ENCODE peak calls at places on chromosomes 13 and 19, in nine cellular contexts. One of them, this sample, is unnamed.

GRCh38 chr13:100491164-100491847 is 97.3 kb downstream of the GGACT start:
- DNase-seq in PC-3: no peak
- DNase-seq in left ventricle myocardium inferior: peak; percentile 45
- DNase-seq in psoas muscle: peak; percentile 43
- DNase-seq in GM12865: no peak
- DNase-seq in astrocyte of the spinal cord: peak; percentile 82
- DNase-seq in fibroblast of mammary gland: peak; percentile 87
- DNase-seq in fibroblast of pulmonary artery: peak; percentile 89
- DNase-seq in neural progenitor cell: no peak
- DNase-seq in this sample: no peak

GRCh38 chr13:99214691-99215090 is 14.0 kb downstream of the UBAC2 start:
- DNase-seq in PC-3: no peak
- DNase-seq in left ventricle myocardium inferior: no peak
- DNase-seq in psoas muscle: no peak
- DNase-seq in GM12865: no peak
- DNase-seq in astrocyte of the spinal cord: no peak
- DNase-seq in fibroblast of mammary gland: no peak
- DNase-seq in fibroblast of pulmonary artery: no peak
- DNase-seq in neural progenitor cell: no peak
- DNase-seq in this sample: no peak

GRCh38 chr19:8571006-8571411 is 6.2 kb downstream of the MYO1F start:
- DNase-seq in PC-3: peak; percentile 87
- DNase-seq in left ventricle myocardium inferior: peak; percentile 27
- DNase-seq in psoas muscle: no peak
- DNase-seq in GM12865: peak; percentile 77
- DNase-seq in astrocyte of the spinal cord: peak; percentile 48
- DNase-seq in fibroblast of mammary gland: peak; percentile 55
- DNase-seq in fibroblast of pulmonary artery: peak; percentile 59
- DNase-seq in neural progenitor cell: no peak
- DNase-seq in this sample: peak; percentile 89

GRCh38 chr19:15116856-15117255 is 9.7 kb downstream of the SYDE1 start:
- DNase-seq in PC-3: no peak
- DNase-seq in left ventricle myocardium inferior: no peak
- DNase-seq in psoas muscle: no peak
- DNase-seq in GM12865: no peak
- DNase-seq in astrocyte of the spinal cord: no peak
- DNase-seq in fibroblast of mammary gland: no peak
- DNase-seq in fibroblast of pulmonary artery: no peak
- DNase-seq in neural progenitor cell: no peak
- DNase-seq in this sample: no peak

GRCh38 chr19:4633140-4633967 is 6.0 kb upstream of the TNFAIP8L1 start:
- DNase-seq in PC-3: peak; percentile 81
- DNase-seq in left ventricle myocardium inferior: peak; percentile 58
- DNase-seq in psoas muscle: peak; percentile 50
- DNase-seq in GM12865: peak; percentile 69
- DNase-seq in astrocyte of the spinal cord: peak; percentile 78
- DNase-seq in fibroblast of mammary gland: peak; percentile 92
- DNase-seq in fibroblast of pulmonary artery: peak; percentile 84
- DNase-seq in neural progenitor cell: peak; percentile 70
- DNase-seq in this sample: peak; percentile 92

GRCh38 chr13:98921015-98921414 is 56.8 kb downstream of the DOCK9 start:
- DNase-seq in PC-3: no peak
- DNase-seq in left ventricle myocardium inferior: no peak
- DNase-seq in psoas muscle: no peak
- DNase-seq in GM12865: peak; percentile 20
- DNase-seq in astrocyte of the spinal cord: no peak
- DNase-seq in fibroblast of mammary gland: no peak
- DNase-seq in fibroblast of pulmonary artery: no peak
- DNase-seq in neural progenitor cell: no peak
- DNase-seq in this sample: no peak

GRCh38 chr19:20787766-20788165 is 11.7 kb downstream of the ZNF66 start:
- DNase-seq in PC-3: no peak
- DNase-seq in left ventricle myocardium inferior: no peak
- DNase-seq in psoas muscle: no peak
- DNase-seq in GM12865: peak; percentile 42
- DNase-seq in astrocyte of the spinal cord: no peak
- DNase-seq in fibroblast of mammary gland: no peak
- DNase-seq in fibroblast of pulmonary artery: no peak
- DNase-seq in neural progenitor cell: no peak
- DNase-seq in this sample: no peak

GRCh38 chr13:36806102-36806501 is 12.9 kb upstream of the RFXAP start:
- DNase-seq in PC-3: no peak
- DNase-seq in left ventricle myocardium inferior: no peak
- DNase-seq in psoas muscle: no peak
- DNase-seq in GM12865: no peak
- DNase-seq in astrocyte of the spinal cord: no peak
- DNase-seq in fibroblast of mammary gland: no peak
- DNase-seq in fibroblast of pulmonary artery: no peak
- DNase-seq in neural progenitor cell: no peak
- DNase-seq in this sample: no peak

GRCh38 chr19:38251564-38252051 is 4.6 kb downstream of the PPP1R14A start:
- DNase-seq in PC-3: no peak
- DNase-seq in left ventricle myocardium inferior: peak; percentile 71
- DNase-seq in psoas muscle: no peak
- DNase-seq in GM12865: no peak
- DNase-seq in astrocyte of the spinal cord: no peak
- DNase-seq in fibroblast of mammary gland: no peak
- DNase-seq in fibroblast of pulmonary artery: peak; percentile 73
- DNase-seq in neural progenitor cell: no peak
- DNase-seq in this sample: no peak

GRCh38 chr19:48419158-48419920 is 25.9 kb downstream of the GRIN2D start:
- DNase-seq in PC-3: peak; percentile 18
- DNase-seq in left ventricle myocardium inferior: peak; percentile 43
- DNase-seq in psoas muscle: peak; percentile 47
- DNase-seq in GM12865: peak; percentile 84
- DNase-seq in astrocyte of the spinal cord: peak; percentile 55
- DNase-seq in fibroblast of mammary gland: peak; percentile 37
- DNase-seq in fibroblast of pulmonary artery: peak; percentile 36
- DNase-seq in neural progenitor cell: peak; percentile 85
- DNase-seq in this sample: peak; percentile 66

GRCh38 chr13:24664726-24665409 is 15.3 kb upstream of the ATP12A start:
- DNase-seq in PC-3: peak; percentile 81
- DNase-seq in left ventricle myocardium inferior: no peak
- DNase-seq in psoas muscle: no peak
- DNase-seq in GM12865: no peak
- DNase-seq in astrocyte of the spinal cord: peak; percentile 17
- DNase-seq in fibroblast of mammary gland: peak; percentile 52
- DNase-seq in fibroblast of pulmonary artery: no peak
- DNase-seq in neural progenitor cell: no peak
- DNase-seq in this sample: no peak

GRCh38 chr19:34096020-34096915 is 76.0 kb upstream of the LSM14A start:
- DNase-seq in PC-3: peak; percentile 72
- DNase-seq in left ventricle myocardium inferior: no peak
- DNase-seq in psoas muscle: no peak
- DNase-seq in GM12865: peak; percentile 53
- DNase-seq in astrocyte of the spinal cord: peak; percentile 60
- DNase-seq in fibroblast of mammary gland: peak; percentile 58
- DNase-seq in fibroblast of pulmonary artery: peak; percentile 73
- DNase-seq in neural progenitor cell: peak; percentile 80
- DNase-seq in this sample: no peak

GRCh38 chr13:97567510-97568243 is 133.7 kb downstream of the RAP2A start:
- DNase-seq in PC-3: peak; percentile 72
- DNase-seq in left ventricle myocardium inferior: no peak
- DNase-seq in psoas muscle: peak; percentile 21
- DNase-seq in GM12865: peak; percentile 68
- DNase-seq in astrocyte of the spinal cord: no peak
- DNase-seq in fibroblast of mammary gland: peak; percentile 58
- DNase-seq in fibroblast of pulmonary artery: peak; percentile 74
- DNase-seq in neural progenitor cell: no peak
- DNase-seq in this sample: no peak

DNA sequence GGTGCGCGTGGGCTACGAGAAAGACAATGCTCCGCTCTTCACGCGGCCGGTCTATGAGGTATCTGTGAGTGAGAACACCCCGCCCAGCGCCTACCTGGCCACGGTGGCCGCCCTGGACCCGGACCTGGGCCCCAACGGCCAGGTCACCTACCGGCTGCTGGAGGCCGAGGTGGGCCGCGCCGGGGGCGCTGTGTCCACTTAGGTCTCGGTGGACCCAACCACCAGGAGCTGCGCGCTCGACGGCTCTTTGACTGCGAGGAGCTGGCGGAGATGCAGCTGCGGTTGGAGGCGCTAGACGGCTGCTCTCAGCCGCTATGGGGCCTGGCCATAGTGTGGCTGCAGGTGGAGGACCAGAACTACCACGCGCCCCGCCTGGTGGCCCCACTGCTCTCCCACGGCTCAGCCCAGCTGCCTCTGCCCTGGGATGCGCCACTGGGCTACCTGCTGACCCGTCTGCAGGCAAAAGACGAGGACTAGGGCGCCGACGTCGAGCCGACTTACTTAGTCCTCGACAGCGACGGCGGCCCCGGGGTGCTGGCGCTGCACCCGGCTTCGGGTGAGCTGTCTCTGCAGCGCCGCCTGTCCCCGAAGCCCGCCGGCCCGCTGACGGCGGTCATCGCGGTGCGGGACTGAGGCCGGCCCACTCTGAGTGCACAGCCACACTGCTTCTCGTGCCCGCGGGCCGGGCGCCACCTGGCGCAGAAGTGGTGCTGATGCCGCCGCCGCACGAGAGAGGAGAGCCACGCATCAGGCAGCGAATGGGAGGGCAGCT is 173.0 kb downstream of the OLFM4 start:
- DNase-seq in PC-3: no peak
- DNase-seq in left ventricle myocardium inferior: peak; percentile 14
- DNase-seq in psoas muscle: peak; percentile 9
- DNase-seq in GM12865: no peak
- DNase-seq in astrocyte of the spinal cord: no peak
- DNase-seq in fibroblast of mammary gland: no peak
- DNase-seq in fibroblast of pulmonary artery: no peak
- DNase-seq in neural progenitor cell: peak; percentile 77
- DNase-seq in this sample: no peak
- TF ChIP-seq CTCF in PC-3: no peak
- TF ChIP-seq CTCF in left ventricle myocardium inferior: peak; percentile 20
- TF ChIP-seq CTCF in psoas muscle: no peak
- TF ChIP-seq CTCF in GM12865: no peak
- TF ChIP-seq CTCF in astrocyte of the spinal cord: no peak
- TF ChIP-seq CTCF in fibroblast of mammary gland: no peak
- TF ChIP-seq CTCF in fibroblast of pulmonary artery: no peak
- TF ChIP-seq CTCF in neural progenitor cell: peak; percentile 62
- TF ChIP-seq CTCF in this sample: no peak

DNA sequence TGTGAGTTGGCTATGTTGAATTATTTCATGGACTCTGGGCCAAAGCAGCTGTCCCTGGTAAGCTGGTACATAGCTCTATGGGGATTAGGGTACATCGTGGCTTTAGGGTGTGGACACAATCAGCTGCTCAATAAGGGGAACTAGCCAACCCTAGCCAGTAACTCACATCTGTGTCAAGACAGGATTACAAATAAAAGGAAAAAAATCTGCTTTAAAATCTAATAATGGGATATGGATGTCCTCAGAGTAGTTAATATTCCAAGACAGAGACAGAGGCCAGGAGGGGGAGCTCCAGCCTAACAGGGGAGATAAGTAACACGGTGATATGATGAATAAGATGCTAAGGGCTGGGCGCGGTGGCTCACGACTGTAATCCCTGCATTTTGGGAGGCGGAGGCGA is 21.1 kb upstream of the ZNF766 start:
- DNase-seq in PC-3: peak; percentile 60
- DNase-seq in left ventricle myocardium inferior: peak; percentile 43
- DNase-seq in psoas muscle: peak; percentile 43
- DNase-seq in GM12865: no peak
- DNase-seq in astrocyte of the spinal cord: no peak
- DNase-seq in fibroblast of mammary gland: peak; percentile 49
- DNase-seq in fibroblast of pulmonary artery: peak; percentile 51
- DNase-seq in neural progenitor cell: peak; percentile 54
- DNase-seq in this sample: peak; percentile 57
- TF ChIP-seq CTCF in PC-3: peak; percentile 65
- TF ChIP-seq CTCF in left ventricle myocardium inferior: peak; percentile 68
- TF ChIP-seq CTCF in psoas muscle: peak; percentile 45
- TF ChIP-seq CTCF in GM12865: no peak
- TF ChIP-seq CTCF in astrocyte of the spinal cord: peak; percentile 27
- TF ChIP-seq CTCF in fibroblast of mammary gland: peak; percentile 43
- TF ChIP-seq CTCF in fibroblast of pulmonary artery: peak; percentile 37
- TF ChIP-seq CTCF in neural progenitor cell: peak; percentile 60
- TF ChIP-seq CTCF in this sample: peak; percentile 59

GRCh38 chr19:53537523-53538377 is at the start of gene ZNF331:
- DNase-seq in PC-3: peak; percentile 78
- DNase-seq in left ventricle myocardium inferior: peak; percentile 80
- DNase-seq in psoas muscle: peak; percentile 84
- DNase-seq in GM12865: peak; percentile 90
- DNase-seq in astrocyte of the spinal cord: peak; percentile 77
- DNase-seq in fibroblast of mammary gland: peak; percentile 85
- DNase-seq in fibroblast of pulmonary artery: peak; percentile 85
- DNase-seq in neural progenitor cell: peak; percentile 75
- DNase-seq in this sample: peak; percentile 88
- TF ChIP-seq CTCF in PC-3: no peak
- TF ChIP-seq CTCF in left ventricle myocardium inferior: peak; percentile 66
- TF ChIP-seq CTCF in psoas muscle: peak; percentile 42
- TF ChIP-seq CTCF in GM12865: peak; percentile 49
- TF ChIP-seq CTCF in astrocyte of the spinal cord: peak; percentile 24
- TF ChIP-seq CTCF in fibroblast of mammary gland: no peak
- TF ChIP-seq CTCF in fibroblast of pulmonary artery: peak; percentile 27
- TF ChIP-seq CTCF in neural progenitor cell: peak; percentile 26
- TF ChIP-seq CTCF in this sample: peak; percentile 12

GRCh38 chr19:6714749-6715555 is 5.5 kb downstream of the C3 start:
- DNase-seq in PC-3: no peak
- DNase-seq in left ventricle myocardium inferior: no peak
- DNase-seq in psoas muscle: no peak
- DNase-seq in GM12865: no peak
- DNase-seq in astrocyte of the spinal cord: no peak
- DNase-seq in fibroblast of mammary gland: no peak
- DNase-seq in fibroblast of pulmonary artery: no peak
- DNase-seq in neural progenitor cell: no peak
- DNase-seq in this sample: no peak

GRCh38 chr19:6718111-6718740 is 2.2 kb downstream of the C3 start:
- DNase-seq in PC-3: no peak
- DNase-seq in left ventricle myocardium inferior: no peak
- DNase-seq in psoas muscle: no peak
- DNase-seq in GM12865: no peak
- DNase-seq in astrocyte of the spinal cord: no peak
- DNase-seq in fibroblast of mammary gland: no peak
- DNase-seq in fibroblast of pulmonary artery: no peak
- DNase-seq in neural progenitor cell: no peak
- DNase-seq in this sample: peak; percentile 28

GRCh38 chr19:6718741-6719539 is 1.5 kb downstream of the C3 start:
- DNase-seq in PC-3: peak; percentile 48
- DNase-seq in left ventricle myocardium inferior: no peak
- DNase-seq in psoas muscle: peak; percentile 54
- DNase-seq in GM12865: peak; percentile 67
- DNase-seq in astrocyte of the spinal cord: no peak
- DNase-seq in fibroblast of mammary gland: peak; percentile 37
- DNase-seq in fibroblast of pulmonary artery: peak; percentile 75
- DNase-seq in neural progenitor cell: peak; percentile 55
- DNase-seq in this sample: peak; percentile 46

GRCh38 chr19:6717441-6717971 is 2.9 kb downstream of the C3 start:
- DNase-seq in PC-3: no peak
- DNase-seq in left ventricle myocardium inferior: no peak
- DNase-seq in psoas muscle: no peak
- DNase-seq in GM12865: no peak
- DNase-seq in astrocyte of the spinal cord: no peak
- DNase-seq in fibroblast of mammary gland: peak; percentile 12
- DNase-seq in fibroblast of pulmonary artery: peak; percentile 25
- DNase-seq in neural progenitor cell: no peak
- DNase-seq in this sample: peak; percentile 12

DNA sequence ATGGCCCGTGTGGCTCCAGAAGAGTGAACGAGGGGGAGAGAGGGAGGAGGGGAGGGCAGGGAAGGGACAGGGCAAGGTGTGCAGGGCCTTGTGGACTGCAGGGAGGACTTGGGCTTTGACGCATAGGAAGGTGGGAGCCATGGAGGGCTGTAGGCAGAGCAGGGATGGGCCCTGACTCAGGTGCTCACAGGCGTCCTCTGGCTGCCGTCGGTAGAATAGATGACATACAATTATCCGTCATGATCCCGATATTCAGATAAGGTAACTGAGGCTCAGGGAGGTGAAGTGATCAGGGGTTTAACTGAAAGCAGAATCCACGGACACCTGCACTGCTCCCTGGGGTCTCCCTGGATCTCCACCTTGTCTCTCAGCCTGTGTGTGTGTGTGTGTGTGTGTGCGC is 3.4 kb downstream of the C3 start:
- DNase-seq in PC-3: no peak
- DNase-seq in left ventricle myocardium inferior: no peak
- DNase-seq in psoas muscle: no peak
- DNase-seq in GM12865: no peak
- DNase-seq in astrocyte of the spinal cord: no peak
- DNase-seq in fibroblast of mammary gland: no peak
- DNase-seq in fibroblast of pulmonary artery: no peak
- DNase-seq in neural progenitor cell: no peak
- DNase-seq in this sample: peak; percentile 30
- TF ChIP-seq CTCF in PC-3: peak; percentile 37
- TF ChIP-seq CTCF in left ventricle myocardium inferior: no peak
- TF ChIP-seq CTCF in psoas muscle: no peak
- TF ChIP-seq CTCF in GM12865: peak; percentile 20
- TF ChIP-seq CTCF in astrocyte of the spinal cord: no peak
- TF ChIP-seq CTCF in fibroblast of mammary gland: peak; percentile 7
- TF ChIP-seq CTCF in fibroblast of pulmonary artery: no peak
- TF ChIP-seq CTCF in neural progenitor cell: peak; percentile 9
- TF ChIP-seq CTCF in this sample: no peak